ENCODE peak calls at places on chromosomes 13 and 19, in six cellular contexts. J is EL, S is HS-5, F is NCI-H774, P is T-helper 17 cell, T is HuH-7. U is an unnamed sample.

GRCh38 chr13:99301913-99302636 is 5.1 kb downstream of the GPR183 start:
- DNase-seq in J (no peak), S (no peak), F (no peak), P (no peak), T (no peak), U (no peak)

GRCh38 chr19:16637535-16637934 is 9.5 kb upstream of the MED26 start:
- DNase-seq in J (no peak), S (no peak), F (no peak), P (no peak), T (no peak), U (no peak)

GRCh38 chr19:50383307-50383851 is 768 bp upstream of the POLD1 start:
- DNase-seq in J (no peak), S (no peak), F (no peak), P (no peak), T (no peak), U (no peak)

GRCh38 chr19:40165362-40165937 is 25.8 kb upstream of the MAP3K10 start:
- DNase-seq in J (peak), S (no peak), F (no peak), P (peak), T (peak), U (peak)

GRCh38 chr13:48896312-48896711 is 79.4 kb upstream of the FNDC3A start:
- DNase-seq in J (peak), S (no peak), F (no peak), P (no peak), T (no peak), U (no peak)

GRCh38 chr19:38496116-38496515 is 62.6 kb downstream of the RYR1 start:
- DNase-seq in J (no peak), S (no peak), F (no peak), P (no peak), T (no peak), U (no peak)

GRCh38 chr19:10006335-10006708 is 4.0 kb downstream of the COL5A3 start:
- DNase-seq in J (no peak), S (no peak), F (no peak), P (no peak), T (no peak), U (no peak)

GRCh38 chr19:48997972-48998371 is 4.3 kb downstream of the RUVBL2 start:
- DNase-seq in J (peak), S (no peak), F (peak), P (no peak), T (peak), U (no peak)

GRCh38 chr13:47178090-47178950 is 281.5 kb upstream of the HTR2A start:
- DNase-seq in J (no peak), S (no peak), F (no peak), P (no peak), T (no peak), U (no peak)

GRCh38 chr19:13689050-13689449 is 75.3 kb upstream of the MRI1 start:
- DNase-seq in J (peak), S (no peak), F (no peak), P (no peak), T (no peak), U (no peak)

GRCh38 chr13:109955598-109955997 is 169.2 kb upstream of the IRS2 start:
- DNase-seq in J (no peak), S (no peak), F (no peak), P (no peak), T (no peak), U (no peak)

GRCh38 chr19:35247526-35248309 is 1.1 kb upstream of the LSR start:
- DNase-seq in J (peak), S (no peak), F (peak), P (peak), T (peak), U (peak)

GRCh38 chr13:76976488-76976887 is 15.4 kb upstream of the CLN5 start:
- DNase-seq in J (peak), S (no peak), F (no peak), P (no peak), T (no peak), U (no peak)

GRCh38 chr13:41603917-41604316 is 146.6 kb downstream of the RGCC start:
- DNase-seq in J (peak), S (no peak), F (no peak), P (no peak), T (no peak), U (no peak)

GRCh38 chr19:53424968-53425597 is 6.7 kb upstream of the ZNF761 start:
- DNase-seq in J (peak), S (no peak), F (peak), P (peak), T (no peak), U (peak)

GRCh38 chr13:26051231-26052135 is at the start of gene SHISA2:
- DNase-seq in J (peak), S (no peak), F (peak), P (no peak), T (peak), U (no peak)

GRCh38 chr13:96925466-96925865 is 68.8 kb downstream of the OXGR1 start:
- DNase-seq in J (no peak), S (no peak), F (no peak), P (no peak), T (no peak), U (no peak)

GRCh38 chr19:34502582-34503545 is 21.3 kb downstream of the WTIP start:
- DNase-seq in J (no peak), S (no peak), F (no peak), P (no peak), T (no peak), U (no peak)

GRCh38 chr13:112890316-112891131 is 78.5 kb upstream of the MCF2L start:
- DNase-seq in J (no peak), S (no peak), F (no peak), P (no peak), T (no peak), U (no peak)

GRCh38 chr13:39225860-39226259 is 187.6 kb downstream of the NHLRC3 start:
- DNase-seq in J (no peak), S (no peak), F (no peak), P (no peak), T (no peak), U (no peak)

GRCh38 chr13:19607523-19608078 is 25.9 kb upstream of the MPHOSPH8 start:
- DNase-seq in J (no peak), S (no peak), F (no peak), P (no peak), T (no peak), U (no peak)

GRCh38 chr13:51562011-51562671 is 22.1 kb upstream of the WDFY2 start:
- DNase-seq in J (no peak), S (no peak), F (no peak), P (no peak), T (no peak), U (no peak)

GRCh38 chr13:39037410-39037879 is 444 bp downstream of the PROSER1 start:
- DNase-seq in J (no peak), S (no peak), F (no peak), P (no peak), T (no peak), U (no peak)

GRCh38 chr13:39016789-39017188 is 21.1 kb downstream of the PROSER1 start:
- DNase-seq in J (peak), S (no peak), F (no peak), P (no peak), T (peak), U (no peak)

GRCh38 chr19:5121286-5122120 is 152.6 kb downstream of the KDM4B start:
- DNase-seq in J (no peak), S (no peak), F (no peak), P (no peak), T (no peak), U (no peak)

GRCh38 chr19:6677924-6678689 is 8.1 kb upstream of the TNFSF14 start:
- DNase-seq in J (no peak), S (no peak), F (no peak), P (peak), T (no peak), U (no peak)